ENCODE peak calls at places on chromosomes 1 and 21, in four cellular contexts. One of them, this sample, is unnamed.

GRCh38 chr1:31931241-31932225 is 6.6 kb downstream of the PTP4A2 start:
- DNase-seq in K562: peak
- DNase-seq in WTC11: no peak
- DNase-seq in HepG2: no peak
- DNase-seq in this sample: no peak

GRCh38 chr1:59230622-59231021 is 66.3 kb upstream of the FGGY start:
- DNase-seq in WTC11: no peak
- DNase-seq in K562: no peak
- DNase-seq in HepG2: no peak
- DNase-seq in this sample: no peak

GRCh38 chr1:157086299-157086698 is 13.3 kb downstream of the ETV3L start:
- DNase-seq in K562: no peak
- DNase-seq in WTC11: no peak
- DNase-seq in HepG2: no peak
- DNase-seq in this sample: no peak

GRCh38 chr1:163307479-163308171 is 14.1 kb upstream of the NUF2 start:
- DNase-seq in WTC11: no peak
- DNase-seq in HepG2: no peak
- DNase-seq in K562: no peak
- DNase-seq in this sample: no peak

GRCh38 chr1:65189716-65190115 is 41.7 kb downstream of the AK4 start:
- DNase-seq in K562: no peak
- DNase-seq in HepG2: no peak
- DNase-seq in WTC11: no peak
- DNase-seq in this sample: no peak

GRCh38 chr1:201009967-201010645 is 13.4 kb downstream of the KIF21B start:
- DNase-seq in HepG2: no peak
- DNase-seq in WTC11: peak
- DNase-seq in K562: no peak
- DNase-seq in this sample: no peak

GRCh38 chr1:202056644-202057334 is 46.4 kb downstream of the ELF3 start:
- DNase-seq in K562: no peak
- DNase-seq in HepG2: peak
- DNase-seq in WTC11: peak
- DNase-seq in this sample: no peak

GRCh38 chr1:100100202-100100601 is 32.5 kb downstream of the SASS6 start:
- DNase-seq in K562: peak
- DNase-seq in HepG2: no peak
- DNase-seq in WTC11: no peak
- DNase-seq in this sample: no peak

GRCh38 chr1:194378517-194378916 is 1192.1 kb upstream of the B3GALT2 start:
- DNase-seq in WTC11: no peak
- DNase-seq in HepG2: no peak
- DNase-seq in K562: peak
- DNase-seq in this sample: no peak

GRCh38 chr1:59427155-59427554 is 130.3 kb downstream of the FGGY start:
- DNase-seq in K562: peak
- DNase-seq in HepG2: no peak
- DNase-seq in WTC11: no peak
- DNase-seq in this sample: no peak

GRCh38 chr1:156033011-156033410 is 12.3 kb upstream of the SSR2 start:
- DNase-seq in HepG2: no peak
- DNase-seq in WTC11: no peak
- DNase-seq in K562: no peak
- DNase-seq in this sample: no peak

GRCh38 chr1:194024659-194025058 is 838.2 kb upstream of the B3GALT2 start:
- DNase-seq in K562: no peak
- DNase-seq in WTC11: no peak
- DNase-seq in HepG2: no peak
- DNase-seq in this sample: no peak

GRCh38 chr1:12469990-12470389 is 148.0 kb downstream of the DHRS3 start:
- DNase-seq in WTC11: no peak
- DNase-seq in HepG2: no peak
- DNase-seq in K562: no peak
- DNase-seq in this sample: no peak
- TF ChIP-seq ELF4 in WTC11: no peak
- TF ChIP-seq ELF4 in HepG2: no peak
- TF ChIP-seq ELF4 in K562: no peak
- TF ChIP-seq ELF4 in this sample: no peak

DNA sequence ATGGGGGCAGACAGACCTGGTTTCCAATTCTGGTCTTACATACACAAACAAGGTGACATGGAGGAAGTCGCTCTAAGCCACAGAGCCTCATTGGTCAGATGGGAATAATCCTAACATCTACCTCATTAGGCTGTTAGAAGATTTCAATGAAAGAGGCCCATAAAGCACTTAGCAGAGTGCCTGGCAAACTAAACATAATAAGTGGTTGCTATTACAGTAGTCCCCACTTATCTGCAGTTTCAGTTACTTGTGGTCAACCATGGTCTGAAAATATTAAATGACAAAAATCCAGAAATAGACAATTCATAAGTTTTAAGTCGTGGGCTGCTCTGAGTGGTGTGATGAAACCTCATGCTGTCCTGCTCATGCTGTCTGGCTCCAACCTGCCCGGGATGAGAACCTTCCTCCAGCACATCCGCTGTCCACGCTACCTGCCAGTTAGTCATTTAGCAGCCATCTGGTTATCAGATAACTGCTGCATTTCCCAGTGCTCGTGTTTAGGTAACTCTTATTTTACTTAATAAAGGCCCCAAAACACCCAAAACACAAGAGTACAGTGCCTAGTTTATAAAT is 112.3 kb downstream of the DDX20 start:
- DNase-seq in WTC11: no peak
- DNase-seq in K562: no peak
- DNase-seq in HepG2: no peak
- DNase-seq in this sample: no peak
- TF ChIP-seq ELF4 in WTC11: no peak
- TF ChIP-seq ELF4 in K562: no peak
- TF ChIP-seq ELF4 in HepG2: no peak
- TF ChIP-seq ELF4 in this sample: no peak

GRCh38 chr1:180269848-180270766 is 40.0 kb downstream of the LHX4 start:
- DNase-seq in HepG2: peak
- DNase-seq in WTC11: peak
- DNase-seq in K562: no peak
- DNase-seq in this sample: no peak
- TF ChIP-seq ELF4 in HepG2: no peak
- TF ChIP-seq ELF4 in WTC11: no peak
- TF ChIP-seq ELF4 in K562: no peak
- TF ChIP-seq ELF4 in this sample: no peak

GRCh38 chr1:181222972-181223371 is 134.5 kb downstream of the IER5 start:
- DNase-seq in K562: no peak
- DNase-seq in HepG2: no peak
- DNase-seq in WTC11: no peak
- DNase-seq in this sample: no peak
- TF ChIP-seq ELF4 in K562: no peak
- TF ChIP-seq ELF4 in HepG2: no peak
- TF ChIP-seq ELF4 in WTC11: no peak
- TF ChIP-seq ELF4 in this sample: no peak

DNA sequence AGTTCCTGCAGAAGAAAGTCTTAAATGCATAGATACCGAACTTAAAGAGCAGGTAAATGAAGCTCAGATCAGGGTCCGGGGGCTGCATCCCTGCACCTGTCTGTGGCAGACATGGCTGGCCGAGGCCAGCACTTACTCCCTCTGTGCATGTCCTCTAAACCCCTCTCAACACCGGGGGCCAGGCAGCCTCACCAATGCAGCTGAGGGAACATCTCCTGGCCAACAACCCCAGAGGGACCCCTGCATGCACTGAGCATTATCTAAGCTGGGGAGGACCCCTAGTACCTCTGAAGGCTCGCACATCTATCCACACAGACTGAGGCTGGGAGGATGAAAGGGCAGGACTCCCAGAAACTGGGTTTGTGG is 18.4 kb downstream of the TTC34 start:
- DNase-seq in K562: no peak
- DNase-seq in WTC11: no peak
- DNase-seq in HepG2: no peak
- DNase-seq in this sample: no peak
- TF ChIP-seq ELF4 in K562: no peak
- TF ChIP-seq ELF4 in WTC11: no peak
- TF ChIP-seq ELF4 in HepG2: no peak
- TF ChIP-seq ELF4 in this sample: no peak

GRCh38 chr1:233614743-233615521 is 1.0 kb downstream of the KCNK1 start:
- DNase-seq in WTC11: peak
- DNase-seq in HepG2: no peak
- DNase-seq in K562: no peak
- DNase-seq in this sample: no peak
- TF ChIP-seq ELF4 in WTC11: no peak
- TF ChIP-seq ELF4 in HepG2: no peak
- TF ChIP-seq ELF4 in K562: no peak
- TF ChIP-seq ELF4 in this sample: no peak

DNA sequence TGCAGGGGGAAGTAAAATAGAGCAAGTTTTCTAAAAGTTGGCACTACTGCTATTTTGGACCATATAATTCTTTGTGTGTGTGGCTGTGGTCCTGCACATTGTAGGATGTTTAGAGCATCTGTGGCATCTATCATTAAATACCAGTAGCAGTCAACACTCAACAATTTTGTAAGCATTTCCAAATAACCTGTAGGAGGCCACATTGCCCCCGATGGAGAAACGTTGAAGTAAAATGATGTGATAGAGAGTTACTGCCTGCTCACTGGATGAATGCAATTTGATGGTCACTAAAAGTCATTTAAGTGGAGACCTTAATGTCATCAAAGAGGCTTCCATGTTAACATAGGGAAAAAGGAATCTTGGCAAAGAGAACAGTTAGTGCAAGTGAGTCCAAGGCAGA is 560.8 kb downstream of the NEGR1 start:
- DNase-seq in HepG2: no peak
- DNase-seq in K562: no peak
- DNase-seq in WTC11: no peak
- DNase-seq in this sample: no peak
- TF ChIP-seq ELF4 in HepG2: no peak
- TF ChIP-seq ELF4 in K562: no peak
- TF ChIP-seq ELF4 in WTC11: no peak
- TF ChIP-seq ELF4 in this sample: no peak

GRCh38 chr21:22925032-22925431 is 1926.8 kb downstream of the NCAM2 start:
- DNase-seq in WTC11: no peak
- DNase-seq in HepG2: no peak
- DNase-seq in K562: no peak
- DNase-seq in this sample: no peak
- TF ChIP-seq ELF4 in WTC11: no peak
- TF ChIP-seq ELF4 in HepG2: no peak
- TF ChIP-seq ELF4 in K562: no peak
- TF ChIP-seq ELF4 in this sample: no peak

This sample was measured in HEK293T.